ENCODE peak calls at places on chromosomes 6 and 20, in seven cellular contexts. X is transverse colon, W is A549, P is ovary, U is uterus, B is testis, J is H54. A is an unnamed sample.
A peak's percentile ranks its signal among the peaks of the same experiment; 100 is the strongest.

GRCh38 chr6:80468398-80468797 is 361.9 kb downstream of the BCKDHB start:
- DNase-seq in U (no peak), W (no peak), J (no peak), P (no peak), X (no peak), B (no peak), A (no peak)

GRCh38 chr6:43493833-43494232 is 16.3 kb downstream of the LRRC73 start:
- DNase-seq in U (no peak), W (no peak), P (no peak), J (no peak), X (no peak), B (no peak), A (no peak)

GRCh38 chr6:132279592-132280139 is 121.6 kb downstream of the MOXD1 start:
- DNase-seq in U (peak; percentile 65), J (peak; percentile 5), W (peak; percentile 33), B (peak; percentile 81), X (peak; percentile 77), P (peak; percentile 60), A (peak; percentile 85)

GRCh38 chr6:117498159-117498558 is 15.7 kb downstream of the DCBLD1 start:
- DNase-seq in U (no peak), W (no peak), X (no peak), J (no peak), P (no peak), B (no peak), A (no peak)

GRCh38 chr6:150343434-150343833 is 25.4 kb upstream of the IYD start:
- DNase-seq in X (no peak), P (no peak), U (no peak), J (no peak), B (no peak), W (no peak), A (no peak)

GRCh38 chr20:55067158-55067825 is 591.9 kb downstream of the DOK5 start:
- DNase-seq in B (no peak), P (no peak), J (peak; percentile 13), X (no peak), U (no peak), W (no peak), A (no peak)

GRCh38 chr6:41256383-41256782 is 28.2 kb downstream of the TREML4 start:
- DNase-seq in W (no peak), J (no peak), P (no peak), U (no peak), B (no peak), X (no peak), A (no peak)

GRCh38 chr20:62726276-62726675 is 17.6 kb downstream of the NTSR1 start:
- DNase-seq in X (no peak), B (no peak), U (no peak), P (no peak), J (no peak), W (no peak), A (no peak)

GRCh38 chr20:21361266-21361665 is 36.1 kb downstream of the NKX2-4 start:
- DNase-seq in B (no peak), P (no peak), W (no peak), U (no peak), J (no peak), X (no peak), A (no peak)

GRCh38 chr6:52942221-52942620 is 32.7 kb upstream of the GSTA3 start:
- DNase-seq in X (no peak), J (no peak), W (no peak), P (no peak), B (no peak), U (no peak), A (no peak)

GRCh38 chr6:158706369-158706982 is 56.6 kb downstream of the SYTL3 start:
- DNase-seq in X (peak; percentile 65), P (peak; percentile 67), U (peak; percentile 58), W (peak; percentile 73), J (no peak), B (peak; percentile 82), A (peak; percentile 48)

GRCh38 chr20:32752458-32753250 is 9.4 kb upstream of the COMMD7 start:
- DNase-seq in W (no peak), B (no peak), J (no peak), P (no peak), U (no peak), X (no peak), A (peak; percentile 74)

GRCh38 chr6:16064687-16065086 is 64.2 kb upstream of the MYLIP start:
- DNase-seq in W (no peak), B (no peak), U (no peak), P (no peak), J (no peak), X (no peak), A (no peak)

GRCh38 chr6:150759500-150759899 is 106.0 kb upstream of the MTHFD1L start:
- DNase-seq in W (no peak), X (no peak), J (no peak), U (no peak), B (no peak), P (no peak), A (no peak)

GRCh38 chr6:44122821-44123220 is 4.4 kb downstream of the MRPL14 start:
- DNase-seq in U (no peak), J (no peak), X (no peak), P (no peak), B (no peak), W (no peak), A (no peak)

DNA sequence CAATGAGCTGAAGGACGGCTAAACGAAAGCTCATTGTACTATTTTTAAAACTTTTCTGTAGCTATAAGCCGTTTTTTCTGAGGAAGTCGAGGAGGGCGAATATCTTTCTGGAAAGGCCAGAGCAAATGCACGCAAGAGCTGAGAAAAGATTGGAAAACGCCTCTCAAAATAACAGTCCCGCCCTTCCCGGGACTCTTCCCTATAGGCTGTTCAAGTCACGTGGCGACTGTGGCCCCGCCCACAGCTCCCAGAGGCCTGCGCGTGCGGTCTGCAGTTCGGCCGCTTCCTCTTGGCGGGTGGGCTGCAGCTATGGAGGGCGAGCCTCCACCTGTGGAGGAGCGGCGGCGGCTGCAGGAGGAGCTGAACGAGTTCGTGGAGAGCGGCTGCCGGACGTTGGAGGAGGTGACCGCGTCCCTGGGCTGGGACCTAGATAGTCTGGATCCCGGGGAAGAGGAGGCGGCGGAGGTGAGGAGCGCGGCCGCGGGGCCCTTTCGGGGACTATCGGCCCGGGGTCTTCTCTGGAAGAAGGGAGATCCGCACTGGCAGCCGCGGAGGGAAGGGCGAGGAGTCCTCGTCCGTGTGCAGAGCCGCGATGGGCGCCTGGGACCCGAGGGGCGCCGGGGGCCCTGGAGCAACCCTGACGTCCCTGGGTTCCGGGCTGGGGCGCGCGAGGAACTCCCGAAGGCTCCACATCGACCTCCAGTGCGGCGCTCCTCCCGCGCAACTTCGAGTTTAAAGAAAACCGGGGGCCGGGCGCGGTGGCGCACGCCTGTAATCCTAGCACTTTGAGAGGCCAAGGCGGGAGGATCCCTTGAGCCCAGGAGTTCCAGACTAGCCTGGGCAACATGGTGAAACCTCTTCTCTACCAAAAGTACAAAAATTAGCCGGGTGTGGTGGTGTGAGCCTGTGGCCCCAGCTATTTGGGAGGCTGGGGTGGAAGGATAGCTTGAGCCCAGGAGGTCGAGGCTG is at the start of gene SNRNP48:
- DNase-seq in W (peak; percentile 69), P (peak; percentile 95), X (peak; percentile 96), B (peak; percentile 98), J (peak; percentile 70), U (peak; percentile 96), A (peak; percentile 94)
- TF ChIP-seq POLR2A in W (peak; percentile 82), P (peak; percentile 40), X (peak; percentile 87), B (no peak), J (peak; percentile 94), U (peak; percentile 67), A (peak; percentile 75)

DNA sequence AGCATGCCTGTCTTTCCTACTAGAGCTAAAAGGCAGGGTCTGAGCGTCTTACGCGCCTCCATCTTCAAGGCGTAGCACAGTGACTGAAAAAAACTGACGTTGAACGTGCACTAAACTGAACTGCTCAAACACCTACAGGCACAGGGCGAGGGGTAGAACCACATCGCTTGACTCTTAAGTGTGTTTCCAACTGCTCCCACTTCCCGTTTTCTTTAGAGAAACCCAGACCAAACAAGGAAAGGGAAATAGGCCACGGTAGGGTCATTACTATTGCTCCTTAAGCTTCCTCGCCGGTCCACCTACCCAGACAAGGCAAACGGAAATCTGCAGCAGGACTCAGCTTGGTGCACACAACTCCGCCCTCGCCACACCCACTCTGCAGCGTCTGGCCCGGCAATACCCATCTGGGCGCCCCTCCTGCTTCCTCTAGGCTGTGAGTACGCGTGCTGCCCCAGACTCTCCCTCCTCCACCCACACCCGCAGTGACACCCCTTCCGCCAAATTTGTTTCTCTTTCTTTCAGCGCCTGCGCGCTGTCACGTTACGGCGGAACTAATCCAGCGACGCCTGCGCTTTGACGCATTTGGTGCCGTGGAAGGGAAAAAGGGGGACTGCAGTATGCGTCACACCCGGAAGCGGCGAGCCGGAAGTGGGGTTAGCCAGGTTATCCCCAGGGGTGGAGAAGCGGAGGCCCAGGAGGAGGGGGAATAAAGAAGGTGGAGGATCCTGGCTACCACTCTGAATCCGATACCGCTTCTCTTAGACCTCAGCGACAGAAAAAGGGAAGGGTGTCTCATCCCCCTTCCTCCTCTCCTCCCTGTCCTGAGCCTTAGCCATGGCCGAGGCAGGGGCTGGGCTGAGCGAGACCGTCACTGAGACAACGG is at the start of gene PPP1R11:
- DNase-seq in P (peak; percentile 99), X (peak; percentile 99), J (peak; percentile 93), U (peak; percentile 99), W (peak; percentile 86), B (peak; percentile 99), A (peak; percentile 99)
- TF ChIP-seq POLR2A in P (peak; percentile 51), X (peak; percentile 97), J (peak; percentile 74), U (peak; percentile 72), W (peak; percentile 79), B (peak; percentile 75), A (peak; percentile 97)

DNA sequence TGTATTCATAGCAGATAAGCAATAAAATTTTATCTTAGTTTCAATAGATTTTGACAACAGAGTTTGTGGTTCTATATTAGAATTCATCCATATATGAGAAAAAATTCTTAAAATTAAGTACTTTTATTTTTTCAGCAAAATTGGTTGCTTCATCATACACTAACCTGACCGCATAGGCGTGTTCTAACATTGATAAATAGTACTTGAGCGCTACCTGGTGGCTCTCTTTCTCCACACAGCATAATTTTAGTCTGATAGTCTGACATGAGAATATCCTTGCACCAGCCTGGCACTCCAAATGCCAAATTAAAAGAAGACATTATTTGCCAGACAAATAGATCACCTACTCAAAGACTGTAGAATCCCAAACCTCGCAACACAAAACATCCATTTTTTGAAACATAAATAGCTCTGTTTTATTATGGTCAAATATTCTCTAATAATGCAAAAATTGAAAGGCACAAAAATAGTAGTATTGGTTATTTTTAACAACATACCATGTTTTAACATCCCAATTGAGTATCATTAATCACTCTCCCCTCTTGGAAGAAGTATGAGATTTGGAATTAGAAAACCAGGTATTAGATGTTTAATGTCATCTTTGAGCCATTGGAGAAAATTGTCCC is 33.0 kb upstream of the FILIP1 start:
- DNase-seq in B (peak; percentile 79), J (no peak), U (peak; percentile 45), X (peak; percentile 62), P (peak; percentile 62), W (peak; percentile 21), A (peak; percentile 77)
- TF ChIP-seq POLR2A in B (no peak), J (no peak), U (no peak), X (no peak), P (no peak), W (no peak), A (no peak)

GRCh38 chr20:61163027-61163426 is 89.0 kb upstream of the CDH4 start:
- DNase-seq in U (no peak), P (no peak), J (no peak), W (no peak), X (no peak), B (no peak), A (no peak)

GRCh38 chr20:61159940-61160688 is 91.9 kb upstream of the CDH4 start:
- DNase-seq in X (no peak), U (no peak), J (no peak), P (no peak), W (no peak), B (no peak), A (no peak)

GRCh38 chr20:61157301-61157700 is 94.8 kb upstream of the CDH4 start:
- DNase-seq in J (no peak), P (no peak), W (no peak), X (no peak), B (no peak), U (no peak), A (no peak)

GRCh38 chr20:61162506-61162905 is 89.6 kb upstream of the CDH4 start:
- DNase-seq in P (no peak), B (no peak), J (no peak), W (no peak), X (no peak), U (no peak), A (no peak)

GRCh38 chr20:61161649-61162210 is 90.3 kb upstream of the CDH4 start:
- DNase-seq in P (no peak), B (no peak), J (no peak), U (no peak), W (no peak), X (no peak), A (no peak)
- TF ChIP-seq POLR2A in P (no peak), B (no peak), J (no peak), U (no peak), W (no peak), X (no peak), A (no peak)

A was measured in erythroblast.